ENCODE peak calls at places on chromosomes 11 and 22, in six cellular contexts. B is right cardiac atrium, J is caudate nucleus, W is neural crest cell, T is hypothalamus, K is testis. Q is an unnamed sample.

GRCh38 chr11:15901046-15901445 is 455.3 kb downstream of the SOX6 start:
- DNase-seq in B (no peak), J (no peak), W (no peak), T (no peak), K (peak; percentile 47), Q (no peak)

GRCh38 chr11:12802418-12803085 is 128.3 kb downstream of the TEAD1 start:
- DNase-seq in B (peak; percentile 58), J (no peak), W (no peak), T (no peak), K (no peak), Q (peak; percentile 43)

GRCh38 chr22:41966607-41967240 is 2.5 kb upstream of the SEPTIN3 start:
- DNase-seq in B (no peak), J (no peak), W (no peak), T (no peak), K (peak; percentile 56), Q (no peak)

GRCh38 chr11:27179334-27179733 is 138.7 kb downstream of the BBOX1 start:
- DNase-seq in B (no peak), J (no peak), W (no peak), T (no peak), K (no peak), Q (no peak)

GRCh38 chr11:69398529-69399492 is 82.7 kb upstream of the LINC01488 start:
- DNase-seq in B (no peak), J (no peak), W (no peak), T (no peak), K (no peak), Q (no peak)

GRCh38 chr11:96426356-96427103 is 36.7 kb downstream of the JRKL start:
- DNase-seq in B (no peak), J (no peak), W (no peak), T (no peak), K (no peak), Q (no peak)

GRCh38 chr11:104653011-104653806 is 245.1 kb downstream of the CASP12 start:
- DNase-seq in B (no peak), J (no peak), W (no peak), T (no peak), K (peak; percentile 16), Q (no peak)

GRCh38 chr11:115780625-115781024 is 276.4 kb upstream of the CADM1 start:
- DNase-seq in B (no peak), J (no peak), W (no peak), T (no peak), K (no peak), Q (no peak)

GRCh38 chr22:47180796-47181195 is 418.3 kb downstream of the TBC1D22A start:
- DNase-seq in B (no peak), J (no peak), W (no peak), T (no peak), K (no peak), Q (no peak)

GRCh38 chr11:74989269-74989655 is 529 bp downstream of the NEU3 start:
- DNase-seq in B (no peak), J (no peak), W (no peak), T (no peak), K (no peak), Q (no peak)

GRCh38 chr22:38250642-38251354 is 22.0 kb downstream of the TMEM184B start:
- DNase-seq in B (no peak), J (no peak), W (no peak), T (no peak), K (no peak), Q (no peak)

GRCh38 chr11:116188350-116188749 is 584.4 kb downstream of the BUD13 start:
- DNase-seq in B (no peak), J (no peak), W (no peak), T (no peak), K (no peak), Q (no peak)

GRCh38 chr11:72333657-72334056 is 89.7 kb upstream of the PHOX2A start:
- DNase-seq in B (no peak), J (no peak), W (no peak), T (no peak), K (no peak), Q (no peak)

GRCh38 chr11:28133146-28133545 is 25.0 kb downstream of the METTL15 start:
- DNase-seq in B (no peak), J (no peak), W (no peak), T (no peak), K (no peak), Q (no peak)

GRCh38 chr11:77193915-77194830 is 66.1 kb downstream of the MYO7A start:
- DNase-seq in B (no peak), J (no peak), W (no peak), T (no peak), K (no peak), Q (no peak)

GRCh38 chr22:49565516-49565855 is 262.2 kb downstream of the BRD1 start:
- DNase-seq in B (no peak), J (no peak), W (no peak), T (no peak), K (no peak), Q (no peak)

GRCh38 chr11:64590763-64591221 is at the start of gene SLC22A12:
- DNase-seq in B (peak; percentile 6), J (no peak), W (no peak), T (no peak), K (no peak), Q (no peak)

GRCh38 chr22:25845985-25846745 is 104.2 kb downstream of the MYO18B start:
- DNase-seq in B (no peak), J (no peak), W (no peak), T (no peak), K (no peak), Q (no peak)

GRCh38 chr11:96827164-96827563 is 437.4 kb downstream of the JRKL start:
- DNase-seq in B (no peak), J (no peak), W (no peak), T (no peak), K (peak; percentile 19), Q (no peak)

GRCh38 chr22:44889233-44889878 is 120.4 kb downstream of the PHF21B start:
- DNase-seq in B (no peak), J (no peak), W (no peak), T (no peak), K (no peak), Q (no peak)

GRCh38 chr22:39301926-39302325 is 17.5 kb downstream of the RPL3 start:
- DNase-seq in B (no peak), J (no peak), W (no peak), T (no peak), K (no peak), Q (no peak)

GRCh38 chr11:128473631-128474030 is 113.7 kb downstream of the ETS1 start:
- DNase-seq in B (no peak), J (no peak), W (no peak), T (no peak), K (no peak), Q (no peak)

GRCh38 chr11:87851827-87852226 is 323.4 kb downstream of the RAB38 start:
- DNase-seq in B (no peak), J (no peak), W (no peak), T (no peak), K (no peak), Q (no peak)

GRCh38 chr11:118135796-118136165 is 16.8 kb downstream of the SCN4B start:
- DNase-seq in B (no peak), J (no peak), W (no peak), T (no peak), K (no peak), Q (no peak)

GRCh38 chr11:96707273-96707672 is 317.5 kb downstream of the JRKL start:
- DNase-seq in B (no peak), J (no peak), W (no peak), T (no peak), K (no peak), Q (no peak)

GRCh38 chr11:92240946-92241345 is 16.3 kb downstream of the FAT3 start:
- DNase-seq in B (no peak), J (no peak), W (no peak), T (no peak), K (no peak), Q (no peak)

GRCh38 chr22:20793386-20794131 is 19.6 kb downstream of the SERPIND1 start:
- DNase-seq in B (no peak), J (no peak), W (no peak), T (no peak), K (peak; percentile 48), Q (no peak)

GRCh38 chr11:85809881-85810280 is 1.1 kb downstream of the SYTL2 start:
- DNase-seq in B (peak; percentile 23), J (no peak), W (peak; percentile 37), T (no peak), K (no peak), Q (peak; percentile 12)

GRCh38 chr11:110629594-110629993 is 82.6 kb downstream of the ARHGAP20 start:
- DNase-seq in B (no peak), J (no peak), W (no peak), T (no peak), K (no peak), Q (no peak)

GRCh38 chr22:37219534-37219933 is 7.3 kb upstream of the SSTR3 start:
- DNase-seq in B (no peak), J (no peak), W (no peak), T (no peak), K (no peak), Q (no peak)

GRCh38 chr11:103994111-103994510 is 42.3 kb upstream of the DDI1 start:
- DNase-seq in B (no peak), J (no peak), W (no peak), T (no peak), K (no peak), Q (no peak)

GRCh38 chr22:21961886-21962654 is 9.4 kb upstream of the PPM1F start:
- DNase-seq in B (no peak), J (no peak), W (no peak), T (no peak), K (no peak), Q (no peak)

GRCh38 chr11:111582163-111582562 is 20.1 kb upstream of the SIK2 start:
- DNase-seq in B (no peak), J (no peak), W (no peak), T (no peak), K (no peak), Q (no peak)

GRCh38 chr11:36469881-36470802 is 39.9 kb downstream of the TRAF6 start:
- DNase-seq in B (no peak), J (no peak), W (no peak), T (no peak), K (no peak), Q (no peak)

GRCh38 chr11:62706841-62707240 is 383 bp downstream of the BSCL2 start:
- DNase-seq in B (no peak), J (no peak), W (no peak), T (no peak), K (no peak), Q (no peak)

GRCh38 chr22:42635531-42635930 is 4.9 kb downstream of the ATP5MGL start:
- DNase-seq in B (peak; percentile 81), J (no peak), W (no peak), T (no peak), K (no peak), Q (no peak)

GRCh38 chr22:38760477-38761201 is 4.8 kb upstream of the SUN2 start:
- DNase-seq in B (peak; percentile 56), J (no peak), W (no peak), T (no peak), K (no peak), Q (peak; percentile 51)

GRCh38 chr11:88179966-88180629 is 4.9 kb upstream of the RAB38 start:
- DNase-seq in B (no peak), J (no peak), W (no peak), T (no peak), K (no peak), Q (no peak)

GRCh38 chr11:67006029-67006884 is 16.7 kb upstream of the SYT12 start:
- DNase-seq in B (peak; percentile 82), J (no peak), W (peak; percentile 26), T (peak; percentile 11), K (peak; percentile 80), Q (peak; percentile 32)

GRCh38 chr11:14566331-14567063 is 46.3 kb upstream of the PSMA1 start:
- DNase-seq in B (no peak), J (no peak), W (no peak), T (no peak), K (no peak), Q (no peak)

Q was measured in nucleus accumbens.